ENCODE peak calls at places on chromosomes 1 and 21, in five cellular contexts. L is stomach; C is neural progenitor cell; B is CD8-positive, alpha-beta T cell; X is MM.1S. D is an unnamed sample.

GRCh38 chr1:68010543-68010942 is 39.9 kb downstream of the DIRAS3 start:
- DNase-seq in B (no peak), X (no peak), L (no peak), C (no peak), D (no peak)

GRCh38 chr1:221865808-221866207 is 123.9 kb upstream of the DUSP10 start:
- DNase-seq in B (no peak), X (no peak), C (no peak), L (no peak), D (no peak)

GRCh38 chr1:83815348-83815747 is 183.6 kb downstream of the TTLL7 start:
- DNase-seq in C (no peak), L (no peak), X (no peak), B (no peak), D (no peak)

GRCh38 chr1:174726167-174726879 is 273.4 kb upstream of the CACYBP start:
- DNase-seq in L (no peak), X (peak), C (peak), B (no peak), D (no peak)

GRCh38 chr1:212645563-212646543 is 37.3 kb downstream of the ATF3 start:
- DNase-seq in X (no peak), L (no peak), C (no peak), B (no peak), D (no peak)

GRCh38 chr1:244369256-244370057 is 82.3 kb downstream of the ADSS2 start:
- DNase-seq in C (no peak), B (no peak), L (peak), X (no peak), D (no peak)

GRCh38 chr1:153687346-153687745 is 8.9 kb downstream of the NPR1 start:
- DNase-seq in B (no peak), X (no peak), L (no peak), C (no peak), D (no peak)

GRCh38 chr1:229557214-229557850 is 1.2 kb downstream of the ABCB10 start:
- DNase-seq in L (no peak), C (no peak), X (peak), B (no peak), D (no peak)

GRCh38 chr1:209576798-209577197 is 6.7 kb upstream of the CAMK1G start:
- DNase-seq in B (peak), X (peak), C (peak), L (peak), D (peak)

GRCh38 chr1:46547481-46548383 is 3.7 kb downstream of the KNCN start:
- DNase-seq in L (no peak), B (no peak), C (peak), X (peak), D (peak)

GRCh38 chr1:111517464-111518225 is 14.2 kb upstream of the ADORA3 start:
- DNase-seq in L (no peak), C (no peak), B (no peak), X (peak), D (no peak)

GRCh38 chr1:113871597-113872113 is at the start of gene PTPN22:
- DNase-seq in L (peak), X (peak), C (no peak), B (peak), D (peak)

GRCh38 chr1:92191726-92192125 is 26.0 kb upstream of the C1orf146 start:
- DNase-seq in B (no peak), X (no peak), L (no peak), C (no peak), D (no peak)

GRCh38 chr1:228242313-228242864 is 34.5 kb downstream of the OBSCN start:
- DNase-seq in B (no peak), C (no peak), X (no peak), L (no peak), D (no peak)

GRCh38 chr1:72229893-72230292 is 52.4 kb downstream of the NEGR1 start:
- DNase-seq in X (no peak), B (no peak), L (no peak), C (no peak), D (no peak)

GRCh38 chr1:167605576-167605975 is 24.5 kb upstream of the RCSD1 start:
- DNase-seq in C (no peak), X (no peak), L (no peak), B (no peak), D (no peak)

GRCh38 chr21:37164742-37165141 is 91.7 kb downstream of the TTC3 start:
- DNase-seq in L (no peak), B (no peak), C (no peak), X (no peak), D (no peak)

GRCh38 chr1:224205438-224205840 is 22.4 kb downstream of the DEGS1 start:
- DNase-seq in L (no peak), B (peak), C (no peak), X (no peak), D (peak)

GRCh38 chr1:119635801-119636390 is 12.2 kb downstream of the ZNF697 start:
- DNase-seq in C (no peak), X (no peak), B (no peak), L (no peak), D (no peak)

GRCh38 chr1:222769968-222770620 is 33.1 kb downstream of the FAM177B start:
- DNase-seq in C (no peak), X (no peak), L (no peak), B (no peak), D (no peak)

GRCh38 chr1:207713529-207713928 is 38.3 kb upstream of the CD46 start:
- DNase-seq in C (no peak), B (peak), L (no peak), X (no peak), D (no peak)

GRCh38 chr1:224333309-224333926 is 3.4 kb upstream of the NVL start:
- DNase-seq in C (peak), X (peak), B (peak), L (no peak), D (peak)

GRCh38 chr1:21852282-21853129 is 40.4 kb downstream of the LDLRAD2 start:
- DNase-seq in B (no peak), L (no peak), C (no peak), X (no peak), D (peak)
- H3K4me3 ChIP-seq in B (no peak), L (no peak), C (no peak), X (no peak), D (no peak)

GRCh38 chr1:1430114-1430982 is 5.1 kb upstream of the VWA1 start:
- DNase-seq in C (peak), B (no peak), X (no peak), L (peak), D (no peak)
- H3K4me3 ChIP-seq in C (no peak), B (no peak), X (no peak), L (no peak), D (no peak)

DNA sequence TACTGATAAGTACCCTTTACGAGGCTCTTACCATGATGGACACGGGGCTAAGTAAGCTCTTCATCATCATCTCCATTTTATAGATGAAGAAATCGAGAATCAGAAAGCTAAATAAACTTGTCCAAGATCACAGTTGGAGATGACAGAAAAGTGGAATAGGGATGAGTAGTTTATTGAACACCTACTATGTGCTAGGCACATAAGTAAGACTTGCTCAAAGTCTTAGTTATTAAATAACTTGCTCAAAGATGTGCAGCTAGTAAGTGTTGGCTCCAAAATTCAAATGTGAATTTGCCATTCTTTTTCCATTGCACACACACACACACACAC is 611 bp upstream of the RGS16 start:
- DNase-seq in X (no peak), B (no peak), L (no peak), C (no peak), D (no peak)
- H3K4me3 ChIP-seq in X (peak), B (peak), L (peak), C (no peak), D (no peak)

DNA sequence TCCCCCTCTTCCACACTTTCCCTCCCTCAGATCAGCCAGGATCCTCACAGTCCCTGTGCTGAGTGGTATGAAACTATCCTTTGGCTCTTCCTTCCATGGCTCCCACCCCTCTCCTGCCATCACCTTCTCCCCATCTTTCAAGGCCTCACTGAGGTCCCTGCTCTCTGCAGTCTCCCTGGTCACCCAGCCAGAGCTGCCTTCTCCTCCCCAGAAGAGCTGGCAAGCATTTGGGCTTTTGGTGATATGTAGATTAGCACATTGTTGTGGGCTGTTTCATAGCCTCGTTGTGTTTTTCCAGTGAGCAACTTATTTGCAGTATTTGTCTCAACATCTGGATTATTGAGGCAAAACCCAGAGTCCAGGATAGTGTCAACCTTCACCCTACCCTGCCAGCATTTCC is 2.2 kb downstream of the CSF1 start:
- DNase-seq in X (no peak), C (no peak), L (no peak), B (no peak), D (no peak)
- H3K4me3 ChIP-seq in X (no peak), C (no peak), L (peak), B (no peak), D (no peak)

GRCh38 chr1:3099861-3100260 is 30.9 kb downstream of the PRDM16 start:
- DNase-seq in C (no peak), B (no peak), X (no peak), L (no peak), D (no peak)
- H3K4me3 ChIP-seq in C (no peak), B (no peak), X (no peak), L (no peak), D (no peak)

DNA sequence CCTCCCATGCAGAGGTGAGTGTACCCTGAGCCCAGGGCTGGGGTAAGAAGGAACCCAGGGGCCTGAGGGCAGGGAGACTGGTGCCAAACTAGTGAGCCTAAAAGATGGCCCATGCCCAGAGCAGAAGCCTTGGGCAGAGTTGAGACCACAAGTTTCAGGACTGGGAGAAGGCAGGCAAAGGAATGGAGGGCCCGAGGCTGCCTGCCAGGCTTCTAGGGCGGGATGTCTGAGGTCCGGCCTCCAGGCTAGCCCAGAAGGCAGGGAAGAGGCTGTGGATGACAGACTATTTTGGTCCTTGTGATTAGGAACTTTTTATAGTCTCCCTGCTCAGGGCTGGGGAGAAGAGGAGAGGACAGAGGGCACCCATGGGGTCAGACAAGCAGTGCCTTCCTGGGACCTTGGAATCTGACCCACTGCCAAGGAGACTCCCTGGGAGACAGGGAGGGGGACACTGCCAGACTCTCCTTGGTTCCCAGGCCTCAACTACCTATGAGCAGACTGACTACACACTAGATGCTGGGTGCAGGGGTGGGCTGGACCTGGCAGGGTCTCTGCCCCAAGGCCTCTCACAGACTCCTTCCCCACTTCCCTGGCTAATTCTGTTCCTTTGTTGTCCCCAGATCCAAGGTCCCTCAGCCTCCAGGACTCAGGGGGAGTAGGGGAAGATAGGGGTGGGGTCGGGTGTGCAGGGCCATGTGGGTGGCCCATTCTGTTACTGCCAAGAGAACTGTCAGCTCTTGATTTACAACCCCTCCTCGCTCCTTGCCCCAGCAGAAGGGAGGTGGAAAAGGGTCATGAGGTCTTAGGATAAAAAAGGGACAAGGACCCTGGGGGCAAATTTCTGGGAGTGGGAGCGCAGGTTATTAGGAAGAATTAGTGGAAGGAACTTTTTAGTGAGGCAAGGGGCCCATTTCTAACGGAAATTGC is 497 bp downstream of the FAM110D start:
- DNase-seq in X (no peak), L (no peak), B (no peak), C (no peak), D (no peak)
- H3K4me3 ChIP-seq in X (no peak), L (peak), B (no peak), C (peak), D (no peak)

DNA sequence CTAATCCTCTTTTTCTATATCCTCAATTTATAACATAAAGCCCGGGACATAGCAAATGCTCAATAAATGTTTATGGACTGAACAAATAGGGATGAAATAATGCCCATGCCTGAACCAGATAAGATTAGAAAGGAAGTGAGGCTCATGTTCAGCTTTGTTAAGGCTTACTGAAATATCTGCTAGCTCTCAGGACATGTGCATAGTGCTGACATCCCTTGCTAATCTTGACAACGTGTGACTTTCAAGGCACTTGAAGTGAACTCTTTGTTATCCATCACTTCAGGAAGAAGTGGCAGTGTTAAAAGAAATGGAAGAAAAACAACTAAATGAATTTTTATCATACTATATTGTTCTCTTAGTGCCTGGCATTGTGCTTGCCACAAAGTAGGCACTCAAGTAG is 260.3 kb upstream of the SGIP1 start:
- DNase-seq in X (no peak), B (no peak), L (no peak), C (no peak), D (no peak)
- H3K4me3 ChIP-seq in X (no peak), B (no peak), L (no peak), C (no peak), D (no peak)

DNA sequence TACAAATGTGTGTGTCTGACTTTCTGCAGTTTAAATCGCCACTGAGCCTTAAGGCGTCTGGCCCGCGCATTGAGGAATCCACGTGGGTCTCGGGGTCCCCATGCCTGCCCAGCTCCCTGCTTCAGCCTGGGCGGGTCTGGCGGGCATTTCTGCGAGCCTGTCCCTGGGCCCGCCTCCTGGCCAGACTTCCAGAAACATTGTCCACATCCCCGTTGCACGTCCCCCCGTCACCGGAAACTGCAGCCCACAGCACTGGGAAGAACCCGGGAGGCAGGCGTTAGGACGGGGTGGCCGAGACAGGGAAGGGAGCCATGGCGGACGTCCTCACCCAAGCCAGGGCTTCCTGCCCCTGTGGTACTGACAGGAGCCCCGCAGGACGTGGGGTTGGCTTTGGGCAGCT is 113.1 kb upstream of the COL6A1 start:
- DNase-seq in X (no peak), B (no peak), C (no peak), L (peak), D (no peak)
- H3K4me3 ChIP-seq in X (no peak), B (no peak), C (no peak), L (no peak), D (no peak)

D was measured in HL-60.